ENCODE peak calls at places on chromosomes 4 and X, in five cellular contexts. F is activated CD8-positive, alpha-beta T cell treated with anti-CD3 and anti-CD28 coated beads, Interleukin-2, amount 10 ng/mL, durations not matched to agents 7 days and 5 days; J is EL; U is cardiac muscle cell; M is mucosa of descending colon. R is an unnamed sample.

GRCh38 chr4:136680271-136680670 is 852.0 kb downstream of the PCDH18 start:
- DNase-seq in F (no peak), J (peak), U (peak), M (no peak), R (no peak)

GRCh38 chrX:103254921-103255455 is at the start of gene TCEAL8:
- DNase-seq in F (peak), J (peak), U (peak), M (peak), R (peak)

GRCh38 chrX:131397891-131398290 is 108.8 kb upstream of the IGSF1 start:
- DNase-seq in F (no peak), J (no peak), U (no peak), M (no peak), R (no peak)

GRCh38 chr4:93199492-93199891 is 629.1 kb upstream of the ATOH1 start:
- DNase-seq in F (no peak), J (peak), U (peak), M (no peak), R (no peak)

GRCh38 chr4:165506780-165507305 is 128.0 kb downstream of the CPE start:
- DNase-seq in F (no peak), J (no peak), U (no peak), M (no peak), R (no peak)

GRCh38 chr4:8709729-8710360 is 117.3 kb downstream of the CPZ start:
- DNase-seq in F (no peak), J (no peak), U (no peak), M (peak), R (no peak)

GRCh38 chr4:166386491-166387367 is 513.7 kb downstream of the TLL1 start:
- DNase-seq in F (no peak), J (peak), U (no peak), M (no peak), R (no peak)

GRCh38 chr4:182207806-182208483 is 35.3 kb upstream of the TENM3 start:
- DNase-seq in F (no peak), J (peak), U (no peak), M (no peak), R (no peak)

GRCh38 chr4:144754562-144755410 is 108.8 kb downstream of the HHIP start:
- DNase-seq in F (no peak), J (peak), U (no peak), M (no peak), R (no peak)

GRCh38 chr4:89939994-89940393 is 45.3 kb downstream of the MMRN1 start:
- DNase-seq in F (no peak), J (no peak), U (no peak), M (no peak), R (no peak)